ENCODE peak calls at places on chromosomes 11 and 22, in five cellular contexts. One of them, this sample, is unnamed. For H3K4me1, the result is how much of the 10 kb centered on the place peaks cover.

GRCh38 chr11:27497284-27497866 is 9.2 kb downstream of the LIN7C start:
- DNase-seq in neuronal stem cell: no peak
- DNase-seq in HCT116: no peak
- DNase-seq in endothelial cell of umbilical vein: peak
- DNase-seq in stomach: no peak
- DNase-seq in this sample: no peak

GRCh38 chr22:33867118-33867863 is 53.0 kb downstream of the LARGE1 start:
- DNase-seq in neuronal stem cell: no peak
- DNase-seq in HCT116: no peak
- DNase-seq in stomach: peak
- DNase-seq in endothelial cell of umbilical vein: no peak
- DNase-seq in this sample: no peak

GRCh38 chr11:118232659-118233058 is 7.8 kb upstream of the JAML start:
- DNase-seq in neuronal stem cell: no peak
- DNase-seq in stomach: no peak
- DNase-seq in HCT116: peak
- DNase-seq in endothelial cell of umbilical vein: no peak
- DNase-seq in this sample: no peak

GRCh38 chr11:57214087-57214395 is 23.0 kb downstream of the APLNR start:
- DNase-seq in HCT116: no peak
- DNase-seq in stomach: no peak
- DNase-seq in neuronal stem cell: peak
- DNase-seq in endothelial cell of umbilical vein: no peak
- DNase-seq in this sample: no peak

GRCh38 chr11:128711136-128711535 is 17.3 kb downstream of the FLI1 start:
- DNase-seq in neuronal stem cell: no peak
- DNase-seq in stomach: no peak
- DNase-seq in endothelial cell of umbilical vein: peak
- DNase-seq in HCT116: no peak
- DNase-seq in this sample: no peak

GRCh38 chr11:100445231-100445735 is 241.8 kb upstream of the ARHGAP42 start:
- DNase-seq in stomach: peak
- DNase-seq in neuronal stem cell: no peak
- DNase-seq in HCT116: no peak
- DNase-seq in endothelial cell of umbilical vein: peak
- DNase-seq in this sample: no peak

GRCh38 chr22:27573280-27573711 is 228.3 kb downstream of the MN1 start:
- DNase-seq in HCT116: no peak
- DNase-seq in stomach: no peak
- DNase-seq in neuronal stem cell: peak
- DNase-seq in endothelial cell of umbilical vein: no peak
- DNase-seq in this sample: no peak

GRCh38 chr11:100761806-100762205 is 74.7 kb downstream of the ARHGAP42 start:
- DNase-seq in neuronal stem cell: no peak
- DNase-seq in HCT116: no peak
- DNase-seq in stomach: no peak
- DNase-seq in endothelial cell of umbilical vein: no peak
- DNase-seq in this sample: no peak

GRCh38 chr11:57974830-57975229 is 48.9 kb upstream of the OR9Q1 start:
- DNase-seq in endothelial cell of umbilical vein: no peak
- DNase-seq in neuronal stem cell: no peak
- DNase-seq in stomach: no peak
- DNase-seq in HCT116: no peak
- DNase-seq in this sample: no peak

GRCh38 chr11:17472467-17472866 is 4.2 kb downstream of the ABCC8 start:
- DNase-seq in HCT116: no peak
- DNase-seq in stomach: no peak
- DNase-seq in neuronal stem cell: no peak
- DNase-seq in endothelial cell of umbilical vein: no peak
- DNase-seq in this sample: no peak

GRCh38 chr22:41340357-41340756 is 39.0 kb downstream of the ZC3H7B start:
- DNase-seq in endothelial cell of umbilical vein: no peak
- DNase-seq in stomach: no peak
- DNase-seq in HCT116: no peak
- DNase-seq in neuronal stem cell: no peak
- DNase-seq in this sample: no peak

GRCh38 chr11:76672431-76673163 is 2.0 kb upstream of the LRRC32 start:
- DNase-seq in endothelial cell of umbilical vein: no peak
- DNase-seq in HCT116: no peak
- DNase-seq in neuronal stem cell: no peak
- DNase-seq in stomach: no peak
- DNase-seq in this sample: no peak

GRCh38 chr22:45240137-45240809 is 421 bp downstream of the KIAA0930 start:
- DNase-seq in stomach: no peak
- DNase-seq in HCT116: no peak
- DNase-seq in neuronal stem cell: no peak
- DNase-seq in endothelial cell of umbilical vein: peak
- DNase-seq in this sample: no peak

GRCh38 chr11:118786657-118787056 is 4.3 kb downstream of the DDX6 start:
- DNase-seq in neuronal stem cell: no peak
- DNase-seq in endothelial cell of umbilical vein: no peak
- DNase-seq in HCT116: no peak
- DNase-seq in stomach: no peak
- DNase-seq in this sample: no peak

GRCh38 chr11:22674470-22675426 is 8.3 kb downstream of the GAS2 start:
- DNase-seq in HCT116: no peak
- DNase-seq in stomach: peak
- DNase-seq in neuronal stem cell: no peak
- DNase-seq in endothelial cell of umbilical vein: no peak
- DNase-seq in this sample: no peak

GRCh38 chr11:123510579-123510905 is 80.5 kb downstream of the GRAMD1B start:
- DNase-seq in endothelial cell of umbilical vein: no peak
- DNase-seq in neuronal stem cell: no peak
- DNase-seq in stomach: no peak
- DNase-seq in HCT116: no peak
- DNase-seq in this sample: no peak

GRCh38 chr22:43200031-43200430 is 13.1 kb upstream of the TTLL12 start:
- DNase-seq in HCT116: no peak
- DNase-seq in neuronal stem cell: no peak
- DNase-seq in stomach: no peak
- DNase-seq in endothelial cell of umbilical vein: no peak
- DNase-seq in this sample: no peak

GRCh38 chr22:44736581-44737413 is 15.6 kb upstream of the ARHGAP8 start:
- DNase-seq in endothelial cell of umbilical vein: no peak
- DNase-seq in stomach: no peak
- DNase-seq in HCT116: no peak
- DNase-seq in neuronal stem cell: no peak
- DNase-seq in this sample: no peak

GRCh38 chr22:49208768-49209252 is 618.9 kb downstream of the BRD1 start:
- DNase-seq in neuronal stem cell: peak
- DNase-seq in stomach: peak
- DNase-seq in endothelial cell of umbilical vein: no peak
- DNase-seq in HCT116: no peak
- DNase-seq in this sample: no peak

DNA sequence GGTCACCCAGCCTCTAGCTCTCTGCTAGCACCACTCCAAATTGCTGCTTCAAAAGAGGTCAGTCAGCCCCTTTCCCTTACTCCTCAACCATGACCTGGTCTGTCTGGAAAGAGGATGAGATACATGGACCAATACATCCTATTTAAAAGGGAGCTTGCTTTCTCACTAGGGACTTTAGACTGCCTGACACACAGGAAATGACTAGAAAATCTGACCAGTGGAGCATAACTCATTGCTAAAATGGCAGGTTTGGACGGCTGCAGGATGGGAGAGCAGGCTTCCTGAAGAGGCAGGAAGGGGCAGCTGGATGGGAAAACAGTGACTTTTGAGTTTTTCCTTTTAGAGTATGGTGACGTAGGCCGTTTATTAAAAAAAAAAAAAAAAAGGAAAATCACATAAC is 25.3 kb downstream of the STIM1 start:
- DNase-seq in HCT116: no peak
- DNase-seq in neuronal stem cell: no peak
- DNase-seq in endothelial cell of umbilical vein: peak
- DNase-seq in stomach: no peak
- DNase-seq in this sample: no peak
- H3K4me1 ChIP-seq in HCT116: under half
- H3K4me1 ChIP-seq in neuronal stem cell: under half
- H3K4me1 ChIP-seq in endothelial cell of umbilical vein: under half
- H3K4me1 ChIP-seq in stomach: under half
- H3K4me1 ChIP-seq in this sample: under half

DNA sequence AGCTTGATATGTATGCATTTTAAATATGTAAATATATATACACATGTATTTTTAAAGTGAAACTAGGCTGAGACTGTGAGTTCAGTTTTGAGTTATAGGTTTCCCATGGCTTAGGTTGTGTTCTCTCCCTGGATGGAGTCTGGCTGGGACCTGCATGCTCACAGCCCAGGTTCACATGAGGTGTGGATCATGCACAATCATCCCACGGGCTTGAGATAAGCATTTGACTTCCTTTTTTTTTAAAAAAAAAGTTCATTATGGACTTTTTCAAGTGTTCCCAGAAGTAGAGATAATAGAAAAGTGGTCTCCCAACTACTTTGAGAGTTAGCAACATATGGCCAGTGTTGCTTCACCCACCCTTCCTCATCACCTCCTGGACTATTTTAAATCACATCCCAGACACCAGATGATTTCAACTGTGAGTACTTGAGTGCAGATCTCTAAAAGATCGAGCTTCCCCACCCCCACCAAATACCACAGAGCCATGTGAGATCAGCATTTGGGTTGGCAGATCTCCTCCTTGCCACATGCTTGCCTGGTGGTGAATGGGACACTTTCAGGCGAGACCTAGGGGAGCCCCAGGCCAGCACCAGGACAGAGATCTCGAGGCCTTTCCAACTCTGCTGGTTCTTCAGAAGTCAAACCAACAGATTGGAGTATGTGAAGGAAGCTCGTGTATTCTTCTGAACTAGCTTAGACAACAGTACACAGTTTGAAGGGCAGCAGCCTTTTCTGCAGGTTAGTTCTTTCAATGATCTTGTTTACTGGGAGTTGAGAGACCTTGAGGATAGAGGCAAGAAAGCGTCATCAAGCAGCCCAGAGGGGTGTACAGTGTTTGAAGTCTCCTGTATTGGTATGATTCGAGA is 15.9 kb downstream of the MED15 start:
- DNase-seq in neuronal stem cell: no peak
- DNase-seq in stomach: no peak
- DNase-seq in endothelial cell of umbilical vein: no peak
- DNase-seq in HCT116: no peak
- DNase-seq in this sample: no peak
- H3K4me1 ChIP-seq in neuronal stem cell: under half
- H3K4me1 ChIP-seq in stomach: under half
- H3K4me1 ChIP-seq in endothelial cell of umbilical vein: half or more
- H3K4me1 ChIP-seq in HCT116: under half
- H3K4me1 ChIP-seq in this sample: under half

DNA sequence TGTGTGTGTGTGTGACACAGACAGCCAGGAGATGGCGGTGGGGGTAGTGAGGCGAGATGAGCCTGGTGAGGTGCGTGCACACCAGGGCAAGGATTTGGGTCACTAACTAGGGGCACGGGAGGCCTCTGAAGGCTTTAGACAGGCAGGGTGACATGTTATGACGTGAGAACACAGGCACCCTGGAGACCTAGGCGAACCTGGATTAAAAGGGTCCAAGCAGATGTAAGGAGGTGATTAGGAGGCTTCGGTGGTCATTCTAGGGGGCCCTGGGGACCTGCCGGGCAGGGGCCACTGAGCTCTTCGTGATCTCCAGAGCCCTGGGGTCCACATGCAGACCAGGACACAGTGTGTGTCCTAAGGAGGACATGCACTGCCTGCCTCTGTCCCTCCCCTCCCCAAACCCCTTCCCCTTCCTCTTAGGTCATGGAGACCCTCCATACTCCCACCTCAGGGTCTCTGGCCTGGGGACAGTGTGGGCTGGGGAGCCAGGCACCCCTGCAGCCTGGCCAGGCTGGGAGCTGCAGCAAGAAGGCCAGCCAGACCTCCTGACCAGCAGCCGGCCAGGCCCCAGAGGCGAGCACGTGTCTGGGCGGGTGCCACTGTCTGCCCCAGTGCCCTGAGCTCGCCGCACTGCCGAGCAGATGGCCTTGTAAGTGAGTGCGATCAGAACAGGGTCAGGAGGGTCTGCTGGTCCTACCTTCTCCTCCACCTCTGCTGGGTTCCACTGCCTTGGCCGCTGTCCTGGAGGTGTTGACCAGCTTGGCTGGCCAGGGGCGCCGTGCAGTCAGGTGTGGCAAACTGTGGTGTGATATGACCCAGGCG is 32.1 kb downstream of the IFT27 start:
- DNase-seq in endothelial cell of umbilical vein: no peak
- DNase-seq in stomach: no peak
- DNase-seq in HCT116: no peak
- DNase-seq in neuronal stem cell: no peak
- DNase-seq in this sample: no peak
- H3K4me1 ChIP-seq in endothelial cell of umbilical vein: under half
- H3K4me1 ChIP-seq in stomach: under half
- H3K4me1 ChIP-seq in HCT116: under half
- H3K4me1 ChIP-seq in neuronal stem cell: under half
- H3K4me1 ChIP-seq in this sample: under half

DNA sequence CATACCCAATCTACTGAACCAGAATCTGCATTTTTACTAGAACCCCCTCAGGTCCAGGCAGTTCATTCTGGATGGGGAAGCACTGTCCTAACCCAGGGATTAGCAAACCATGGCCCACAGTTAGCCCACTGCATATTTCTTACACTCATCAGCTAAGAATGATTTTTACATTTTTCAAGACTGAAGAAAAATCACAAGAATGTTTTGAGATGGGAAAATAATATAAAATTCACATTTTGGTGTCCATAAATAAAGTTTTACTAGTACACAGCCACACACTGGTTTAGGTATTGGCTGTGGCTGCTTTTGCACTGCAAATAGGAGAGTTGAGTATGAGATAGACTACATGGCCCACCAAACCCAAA is 59.4 kb downstream of the PPFIBP2 start:
- DNase-seq in endothelial cell of umbilical vein: no peak
- DNase-seq in neuronal stem cell: no peak
- DNase-seq in HCT116: no peak
- DNase-seq in stomach: no peak
- DNase-seq in this sample: no peak
- H3K4me1 ChIP-seq in endothelial cell of umbilical vein: under half
- H3K4me1 ChIP-seq in neuronal stem cell: under half
- H3K4me1 ChIP-seq in HCT116: under half
- H3K4me1 ChIP-seq in stomach: half or more
- H3K4me1 ChIP-seq in this sample: under half

GRCh38 chr22:17266261-17266971 is 47.2 kb upstream of the ADA2 start:
- DNase-seq in HCT116: no peak
- DNase-seq in endothelial cell of umbilical vein: no peak
- DNase-seq in stomach: no peak
- DNase-seq in neuronal stem cell: peak
- DNase-seq in this sample: no peak

GRCh38 chr22:17268501-17269223 is 49.4 kb upstream of the ADA2 start:
- DNase-seq in HCT116: no peak
- DNase-seq in neuronal stem cell: no peak
- DNase-seq in endothelial cell of umbilical vein: no peak
- DNase-seq in stomach: no peak
- DNase-seq in this sample: no peak

GRCh38 chr22:17269607-17270261 is 50.5 kb upstream of the ADA2 start:
- DNase-seq in stomach: no peak
- DNase-seq in neuronal stem cell: no peak
- DNase-seq in endothelial cell of umbilical vein: no peak
- DNase-seq in HCT116: no peak
- DNase-seq in this sample: no peak

GRCh38 chr22:17269224-17269606 is 50.0 kb upstream of the ADA2 start:
- DNase-seq in stomach: no peak
- DNase-seq in HCT116: no peak
- DNase-seq in endothelial cell of umbilical vein: no peak
- DNase-seq in neuronal stem cell: no peak
- DNase-seq in this sample: no peak

GRCh38 chr22:17267661-17268330 is 48.6 kb upstream of the ADA2 start:
- DNase-seq in endothelial cell of umbilical vein: no peak
- DNase-seq in neuronal stem cell: no peak
- DNase-seq in stomach: no peak
- DNase-seq in HCT116: no peak
- DNase-seq in this sample: no peak
- H3K4me1 ChIP-seq in endothelial cell of umbilical vein: under half
- H3K4me1 ChIP-seq in neuronal stem cell: half or more
- H3K4me1 ChIP-seq in stomach: under half
- H3K4me1 ChIP-seq in HCT116: under half
- H3K4me1 ChIP-seq in this sample: under half